ENCODE peak calls at places on chromosome 11, in six cellular contexts. Y is AG08395; A is MCF 10A; U is stimulated activated CD8-positive, alpha-beta memory T cell treated with anti-CD3 and anti-CD28 coated beads, Interleukin-7, amount 100 ng/mL, for 24 hours; P is EH; D is amniotic stem cell. M is an unnamed sample.

GRCh38 chr11:47587733-47588326 is 1.4 kb downstream of the FAM180B start:
- DNase-seq in Y (no peak), A (no peak), U (no peak), P (no peak), D (no peak), M (no peak)

GRCh38 chr11:128632151-128632791 is 44.9 kb upstream of the ETS1 start:
- DNase-seq in Y (peak; percentile 65), A (peak; percentile 49), U (no peak), P (peak; percentile 68), D (peak; percentile 28), M (no peak)

GRCh38 chr11:26331911-26332571 is at the start of gene ANO3:
- DNase-seq in Y (peak; percentile 66), A (peak; percentile 75), U (no peak), P (peak; percentile 76), D (peak; percentile 77), M (peak; percentile 52)

GRCh38 chr11:70829160-70829899 is 423.0 kb downstream of the SHANK2 start:
- DNase-seq in Y (no peak), A (no peak), U (no peak), P (no peak), D (no peak), M (no peak)

GRCh38 chr11:13207665-13208594 is 69.7 kb upstream of the BMAL1 start:
- DNase-seq in Y (peak; percentile 72), A (peak; percentile 88), U (no peak), P (peak; percentile 85), D (peak; percentile 14), M (no peak)

GRCh38 chr11:117799634-117800033 is 2.6 kb upstream of the DSCAML1 start:
- DNase-seq in Y (no peak), A (no peak), U (no peak), P (no peak), D (no peak), M (no peak)

GRCh38 chr11:122287401-122287800 is 171.4 kb upstream of the BLID start:
- DNase-seq in Y (no peak), A (no peak), U (no peak), P (no peak), D (no peak), M (no peak)

GRCh38 chr11:132864811-132865576 is 667.3 kb downstream of the OPCML start:
- DNase-seq in Y (no peak), A (no peak), U (no peak), P (no peak), D (no peak), M (no peak)

GRCh38 chr11:79052539-79052938 is 388.3 kb downstream of the TENM4 start:
- DNase-seq in Y (no peak), A (no peak), U (no peak), P (peak; percentile 23), D (no peak), M (no peak)

GRCh38 chr11:59758638-59759037 is 3.5 kb downstream of the STX3 start:
- DNase-seq in Y (no peak), A (no peak), U (no peak), P (no peak), D (no peak), M (no peak)

GRCh38 chr11:62539238-62539925 is 7.2 kb downstream of the AHNAK start:
- DNase-seq in Y (peak; percentile 89), A (peak; percentile 93), U (no peak), P (peak; percentile 90), D (peak; percentile 58), M (peak; percentile 81)

GRCh38 chr11:118232659-118233058 is 7.8 kb upstream of the JAML start:
- DNase-seq in Y (no peak), A (no peak), U (no peak), P (no peak), D (no peak), M (no peak)

GRCh38 chr11:128310005-128310404 is 277.4 kb downstream of the ETS1 start:
- DNase-seq in Y (no peak), A (no peak), U (no peak), P (no peak), D (no peak), M (no peak)

GRCh38 chr11:32785262-32785661 is 9.2 kb downstream of the CCDC73 start:
- DNase-seq in Y (no peak), A (no peak), U (no peak), P (no peak), D (no peak), M (no peak)

GRCh38 chr11:120030411-120030810 is 107.5 kb downstream of the TRIM29 start:
- DNase-seq in Y (no peak), A (no peak), U (no peak), P (no peak), D (no peak), M (no peak)

GRCh38 chr11:17651061-17651460 is 68.3 kb upstream of the MYOD1 start:
- DNase-seq in Y (no peak), A (no peak), U (no peak), P (no peak), D (no peak), M (no peak)

GRCh38 chr11:102413497-102413896 is 39.1 kb downstream of the TMEM123 start:
- DNase-seq in Y (no peak), A (no peak), U (no peak), P (no peak), D (no peak), M (no peak)

GRCh38 chr11:18235394-18235926 is 1.1 kb downstream of the SAA4 start:
- DNase-seq in Y (no peak), A (no peak), U (no peak), P (no peak), D (no peak), M (no peak)

GRCh38 chr11:131495417-131495816 is 125.0 kb downstream of the NTM start:
- DNase-seq in Y (no peak), A (no peak), U (no peak), P (no peak), D (no peak), M (no peak)

GRCh38 chr11:84714316-84714780 is 912.8 kb downstream of the DLG2 start:
- DNase-seq in Y (peak; percentile 41), A (peak; percentile 76), U (no peak), P (peak; percentile 12), D (peak; percentile 15), M (peak; percentile 7)

GRCh38 chr11:69127091-69127850 is 28.5 kb upstream of the SMIM38 start:
- DNase-seq in Y (no peak), A (no peak), U (no peak), P (no peak), D (no peak), M (no peak)

GRCh38 chr11:14645985-14646900 is 2.6 kb downstream of the PDE3B start:
- DNase-seq in Y (no peak), A (no peak), U (no peak), P (no peak), D (no peak), M (no peak)

GRCh38 chr11:85759915-85760314 is 51.0 kb downstream of the SYTL2 start:
- DNase-seq in Y (peak; percentile 82), A (peak; percentile 42), U (no peak), P (peak; percentile 95), D (no peak), M (peak; percentile 76)

GRCh38 chr11:33692013-33692504 is 8.6 kb downstream of the C11orf91 start:
- DNase-seq in Y (peak; percentile 72), A (peak; percentile 91), U (no peak), P (peak; percentile 99), D (peak; percentile 93), M (peak; percentile 90)

GRCh38 chr11:43419460-43419859 is 60.7 kb downstream of the TTC17 start:
- DNase-seq in Y (peak; percentile 52), A (peak; percentile 49), U (no peak), P (peak; percentile 56), D (peak; percentile 3), M (peak; percentile 12)

GRCh38 chr11:106231591-106231990 is 154.1 kb downstream of the AASDHPPT start:
- DNase-seq in Y (peak; percentile 35), A (peak; percentile 27), U (no peak), P (peak; percentile 0), D (no peak), M (peak; percentile 20)

GRCh38 chr11:61297741-61298140 is 2.6 kb upstream of the VWCE start:
- DNase-seq in Y (peak; percentile 93), A (peak; percentile 96), U (no peak), P (peak; percentile 96), D (peak; percentile 56), M (peak; percentile 65)

GRCh38 chr11:46896719-46897406 is 21.5 kb downstream of the LRP4 start:
- DNase-seq in Y (no peak), A (peak; percentile 73), U (no peak), P (peak; percentile 66), D (peak; percentile 40), M (no peak)

GRCh38 chr11:120810251-120810650 is 213.7 kb upstream of the TBCEL start:
- DNase-seq in Y (no peak), A (no peak), U (no peak), P (no peak), D (no peak), M (no peak)

GRCh38 chr11:119895981-119896380 is 167.0 kb upstream of the NECTIN1 start:
- DNase-seq in Y (no peak), A (no peak), U (no peak), P (no peak), D (no peak), M (no peak)

GRCh38 chr11:125777309-125777708 is 1.3 kb downstream of the PATE2 start:
- DNase-seq in Y (no peak), A (no peak), U (no peak), P (peak; percentile 64), D (no peak), M (peak; percentile 16)

GRCh38 chr11:100908746-100909145 is 220.9 kb downstream of the PGR start:
- DNase-seq in Y (peak; percentile 21), A (no peak), U (no peak), P (peak; percentile 83), D (no peak), M (no peak)

GRCh38 chr11:44484211-44484610 is 81.3 kb upstream of the CD82 start:
- DNase-seq in Y (peak; percentile 58), A (peak; percentile 39), U (no peak), P (peak; percentile 54), D (peak; percentile 4), M (peak; percentile 11)

GRCh38 chr11:93220078-93220477 is 22.3 kb upstream of the SLC36A4 start:
- DNase-seq in Y (no peak), A (no peak), U (no peak), P (no peak), D (no peak), M (no peak)

GRCh38 chr11:64048042-64048854 is 12.5 kb downstream of the FLRT1 start:
- DNase-seq in Y (no peak), A (no peak), U (no peak), P (no peak), D (no peak), M (no peak)

GRCh38 chr11:316031-316701 is 2.3 kb downstream of the IFITM1 start:
- DNase-seq in Y (no peak), A (no peak), U (no peak), P (peak; percentile 30), D (no peak), M (no peak)